ENCODE peak calls at places on chromosomes 2 and 18, in ten cellular contexts. One of them, this sample, is unnamed.
A peak's percentile ranks its signal among the peaks of the same experiment; 100 is the strongest.

GRCh38 chr2:233072838-233073237 is 12.7 kb downstream of the INPP5D start:
- DNase-seq in AG04450: no peak
- DNase-seq in CD8-positive, alpha-beta T cell: no peak
- DNase-seq in transverse colon: no peak
- DNase-seq in neural progenitor cell: no peak
- DNase-seq in IMR-90: no peak
- DNase-seq in uterus: peak; percentile 3
- DNase-seq in SK-N-SH: no peak
- DNase-seq in psoas muscle: no peak
- DNase-seq in hepatocyte: no peak
- DNase-seq in this sample: no peak

GRCh38 chr2:237345891-237346640 is 67.9 kb downstream of the COL6A3 start:
- DNase-seq in AG04450: no peak
- DNase-seq in CD8-positive, alpha-beta T cell: no peak
- DNase-seq in transverse colon: no peak
- DNase-seq in neural progenitor cell: no peak
- DNase-seq in IMR-90: peak; percentile 43
- DNase-seq in uterus: no peak
- DNase-seq in SK-N-SH: no peak
- DNase-seq in psoas muscle: no peak
- DNase-seq in hepatocyte: no peak
- DNase-seq in this sample: no peak

GRCh38 chr2:47559079-47559684 is 156.2 kb downstream of the MSH2 start:
- DNase-seq in AG04450: no peak
- DNase-seq in CD8-positive, alpha-beta T cell: no peak
- DNase-seq in transverse colon: no peak
- DNase-seq in neural progenitor cell: peak; percentile 49
- DNase-seq in IMR-90: peak; percentile 41
- DNase-seq in uterus: no peak
- DNase-seq in SK-N-SH: no peak
- DNase-seq in psoas muscle: no peak
- DNase-seq in hepatocyte: peak; percentile 56
- DNase-seq in this sample: peak; percentile 72

GRCh38 chr18:34048423-34048822 is 176.3 kb downstream of the NOL4 start:
- DNase-seq in AG04450: no peak
- DNase-seq in CD8-positive, alpha-beta T cell: no peak
- DNase-seq in transverse colon: no peak
- DNase-seq in neural progenitor cell: peak; percentile 72
- DNase-seq in IMR-90: no peak
- DNase-seq in uterus: no peak
- DNase-seq in SK-N-SH: peak; percentile 4
- DNase-seq in psoas muscle: no peak
- DNase-seq in hepatocyte: no peak
- DNase-seq in this sample: no peak

GRCh38 chr2:154698238-154698788 is at the start of gene KCNJ3:
- DNase-seq in AG04450: no peak
- DNase-seq in CD8-positive, alpha-beta T cell: no peak
- DNase-seq in transverse colon: no peak
- DNase-seq in neural progenitor cell: no peak
- DNase-seq in IMR-90: no peak
- DNase-seq in uterus: no peak
- DNase-seq in SK-N-SH: peak; percentile 16
- DNase-seq in psoas muscle: no peak
- DNase-seq in hepatocyte: no peak
- DNase-seq in this sample: no peak

GRCh38 chr18:362914-363295 is 95.1 kb upstream of the THOC1 start:
- DNase-seq in AG04450: no peak
- DNase-seq in CD8-positive, alpha-beta T cell: no peak
- DNase-seq in transverse colon: no peak
- DNase-seq in neural progenitor cell: peak; percentile 7
- DNase-seq in IMR-90: no peak
- DNase-seq in uterus: no peak
- DNase-seq in SK-N-SH: no peak
- DNase-seq in psoas muscle: no peak
- DNase-seq in hepatocyte: no peak
- DNase-seq in this sample: no peak

GRCh38 chr2:190809876-190810525 is 70.6 kb upstream of the GLS start:
- DNase-seq in AG04450: no peak
- DNase-seq in CD8-positive, alpha-beta T cell: no peak
- DNase-seq in transverse colon: no peak
- DNase-seq in neural progenitor cell: no peak
- DNase-seq in IMR-90: no peak
- DNase-seq in uterus: no peak
- DNase-seq in SK-N-SH: no peak
- DNase-seq in psoas muscle: no peak
- DNase-seq in hepatocyte: no peak
- DNase-seq in this sample: no peak

GRCh38 chr2:38446972-38447561 is 70.0 kb upstream of the ATL2 start:
- DNase-seq in AG04450: no peak
- DNase-seq in CD8-positive, alpha-beta T cell: no peak
- DNase-seq in transverse colon: no peak
- DNase-seq in neural progenitor cell: no peak
- DNase-seq in IMR-90: no peak
- DNase-seq in uterus: no peak
- DNase-seq in SK-N-SH: no peak
- DNase-seq in psoas muscle: no peak
- DNase-seq in hepatocyte: no peak
- DNase-seq in this sample: no peak

GRCh38 chr2:172438741-172439508 is 11.5 kb downstream of the ITGA6 start:
- DNase-seq in AG04450: no peak
- DNase-seq in CD8-positive, alpha-beta T cell: no peak
- DNase-seq in transverse colon: peak; percentile 74
- DNase-seq in neural progenitor cell: no peak
- DNase-seq in IMR-90: peak; percentile 71
- DNase-seq in uterus: no peak
- DNase-seq in SK-N-SH: no peak
- DNase-seq in psoas muscle: no peak
- DNase-seq in hepatocyte: no peak
- DNase-seq in this sample: no peak

GRCh38 chr2:156803243-156803642 is 367.1 kb downstream of the GPD2 start:
- DNase-seq in AG04450: no peak
- DNase-seq in CD8-positive, alpha-beta T cell: no peak
- DNase-seq in transverse colon: no peak
- DNase-seq in neural progenitor cell: peak; percentile 49
- DNase-seq in IMR-90: no peak
- DNase-seq in uterus: no peak
- DNase-seq in SK-N-SH: no peak
- DNase-seq in psoas muscle: no peak
- DNase-seq in hepatocyte: no peak
- DNase-seq in this sample: peak; percentile 84

GRCh38 chr18:62497171-62497783 is 25.5 kb upstream of the ZCCHC2 start:
- DNase-seq in AG04450: no peak
- DNase-seq in CD8-positive, alpha-beta T cell: no peak
- DNase-seq in transverse colon: no peak
- DNase-seq in neural progenitor cell: no peak
- DNase-seq in IMR-90: no peak
- DNase-seq in uterus: no peak
- DNase-seq in SK-N-SH: no peak
- DNase-seq in psoas muscle: no peak
- DNase-seq in hepatocyte: no peak
- DNase-seq in this sample: no peak

GRCh38 chr18:3442894-3443293 is 7.1 kb upstream of the TGIF1 start:
- DNase-seq in AG04450: no peak
- DNase-seq in CD8-positive, alpha-beta T cell: no peak
- DNase-seq in transverse colon: no peak
- DNase-seq in neural progenitor cell: no peak
- DNase-seq in IMR-90: no peak
- DNase-seq in uterus: no peak
- DNase-seq in SK-N-SH: no peak
- DNase-seq in psoas muscle: no peak
- DNase-seq in hepatocyte: no peak
- DNase-seq in this sample: no peak

GRCh38 chr2:203830294-203831055 is 37.1 kb upstream of the CTLA4 start:
- DNase-seq in AG04450: no peak
- DNase-seq in CD8-positive, alpha-beta T cell: no peak
- DNase-seq in transverse colon: no peak
- DNase-seq in neural progenitor cell: no peak
- DNase-seq in IMR-90: no peak
- DNase-seq in uterus: no peak
- DNase-seq in SK-N-SH: no peak
- DNase-seq in psoas muscle: no peak
- DNase-seq in hepatocyte: no peak
- DNase-seq in this sample: no peak

GRCh38 chr2:232781765-232782164 is 5.4 kb upstream of the KCNJ13 start:
- DNase-seq in AG04450: peak; percentile 26
- DNase-seq in CD8-positive, alpha-beta T cell: no peak
- DNase-seq in transverse colon: no peak
- DNase-seq in neural progenitor cell: no peak
- DNase-seq in IMR-90: peak; percentile 85
- DNase-seq in uterus: no peak
- DNase-seq in SK-N-SH: peak; percentile 3
- DNase-seq in psoas muscle: no peak
- DNase-seq in hepatocyte: peak; percentile 41
- DNase-seq in this sample: no peak

GRCh38 chr2:155815851-155816250 is 516.7 kb downstream of the NR4A2 start:
- DNase-seq in AG04450: no peak
- DNase-seq in CD8-positive, alpha-beta T cell: no peak
- DNase-seq in transverse colon: no peak
- DNase-seq in neural progenitor cell: peak; percentile 55
- DNase-seq in IMR-90: no peak
- DNase-seq in uterus: no peak
- DNase-seq in SK-N-SH: peak; percentile 8
- DNase-seq in psoas muscle: no peak
- DNase-seq in hepatocyte: peak; percentile 55
- DNase-seq in this sample: peak; percentile 67

GRCh38 chr18:44586782-44587524 is 93.7 kb upstream of the SETBP1 start:
- DNase-seq in AG04450: no peak
- DNase-seq in CD8-positive, alpha-beta T cell: no peak
- DNase-seq in transverse colon: no peak
- DNase-seq in neural progenitor cell: no peak
- DNase-seq in IMR-90: no peak
- DNase-seq in uterus: peak; percentile 31
- DNase-seq in SK-N-SH: peak; percentile 41
- DNase-seq in psoas muscle: no peak
- DNase-seq in hepatocyte: no peak
- DNase-seq in this sample: no peak

GRCh38 chr2:236956641-236957040 is 129.0 kb upstream of the COPS8 start:
- DNase-seq in AG04450: no peak
- DNase-seq in CD8-positive, alpha-beta T cell: no peak
- DNase-seq in transverse colon: no peak
- DNase-seq in neural progenitor cell: no peak
- DNase-seq in IMR-90: no peak
- DNase-seq in uterus: no peak
- DNase-seq in SK-N-SH: no peak
- DNase-seq in psoas muscle: no peak
- DNase-seq in hepatocyte: no peak
- DNase-seq in this sample: no peak

GRCh38 chr2:236160366-236161081 is 7.7 kb downstream of the GBX2 start:
- DNase-seq in AG04450: no peak
- DNase-seq in CD8-positive, alpha-beta T cell: no peak
- DNase-seq in transverse colon: no peak
- DNase-seq in neural progenitor cell: peak; percentile 30
- DNase-seq in IMR-90: no peak
- DNase-seq in uterus: no peak
- DNase-seq in SK-N-SH: no peak
- DNase-seq in psoas muscle: no peak
- DNase-seq in hepatocyte: no peak
- DNase-seq in this sample: no peak

GRCh38 chr18:35311506-35311905 is 21.5 kb upstream of the ZSCAN30 start:
- DNase-seq in AG04450: no peak
- DNase-seq in CD8-positive, alpha-beta T cell: no peak
- DNase-seq in transverse colon: no peak
- DNase-seq in neural progenitor cell: no peak
- DNase-seq in IMR-90: peak; percentile 65
- DNase-seq in uterus: no peak
- DNase-seq in SK-N-SH: no peak
- DNase-seq in psoas muscle: no peak
- DNase-seq in hepatocyte: no peak
- DNase-seq in this sample: no peak
- H3K9me3 ChIP-seq in AG04450: peaks cover 25% of the 10 kb centered on the region
- H3K9me3 ChIP-seq in CD8-positive, alpha-beta T cell: peaks cover 43% of the 10 kb centered on the region
- H3K9me3 ChIP-seq in transverse colon: peaks cover 62% of the 10 kb centered on the region
- H3K9me3 ChIP-seq in neural progenitor cell: peaks cover 22% of the 10 kb centered on the region
- H3K9me3 ChIP-seq in IMR-90: peaks cover 41% of the 10 kb centered on the region
- H3K9me3 ChIP-seq in uterus: no peaks in the 10 kb centered on the region
- H3K9me3 ChIP-seq in SK-N-SH: peaks cover 21% of the 10 kb centered on the region
- H3K9me3 ChIP-seq in psoas muscle: peaks cover 67% of the 10 kb centered on the region
- H3K9me3 ChIP-seq in hepatocyte: peaks cover 33% of the 10 kb centered on the region
- H3K9me3 ChIP-seq in this sample: peaks cover 11% of the 10 kb centered on the region

DNA sequence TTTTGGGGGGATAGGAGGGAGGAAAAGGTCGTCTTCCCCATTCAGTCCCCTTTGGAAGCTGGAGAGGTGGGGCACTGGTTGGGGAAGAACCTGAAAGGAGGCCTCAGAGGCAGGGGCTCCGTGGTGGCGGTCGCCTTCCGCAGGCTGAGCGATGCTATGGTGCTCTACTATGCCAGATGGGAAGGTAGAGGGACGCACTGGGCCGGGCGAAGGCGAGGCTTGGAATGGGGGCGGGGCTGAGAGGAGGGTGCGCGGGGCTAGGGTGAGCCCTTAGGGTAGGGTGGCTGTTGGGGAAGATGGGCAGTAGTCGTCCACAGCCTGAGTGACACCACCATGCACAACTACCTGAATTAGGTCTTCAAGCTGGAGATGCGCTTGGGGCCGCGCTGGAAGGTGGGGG is 11.1 kb downstream of the ZAP70 start:
- DNase-seq in AG04450: no peak
- DNase-seq in CD8-positive, alpha-beta T cell: no peak
- DNase-seq in transverse colon: no peak
- DNase-seq in neural progenitor cell: no peak
- DNase-seq in IMR-90: no peak
- DNase-seq in uterus: no peak
- DNase-seq in SK-N-SH: no peak
- DNase-seq in psoas muscle: no peak
- DNase-seq in hepatocyte: no peak
- DNase-seq in this sample: no peak
- H3K4me3 ChIP-seq in AG04450: no peak overlapping the region
- H3K4me3 ChIP-seq in CD8-positive, alpha-beta T cell: no peak overlapping the region
- H3K4me3 ChIP-seq in transverse colon: no peak overlapping the region
- H3K4me3 ChIP-seq in neural progenitor cell: no peak overlapping the region
- H3K4me3 ChIP-seq in IMR-90: no peak overlapping the region
- H3K4me3 ChIP-seq in uterus: no peak overlapping the region
- H3K4me3 ChIP-seq in SK-N-SH: no peak overlapping the region
- H3K4me3 ChIP-seq in psoas muscle: no peak overlapping the region
- H3K4me3 ChIP-seq in hepatocyte: no peak overlapping the region
- H3K4me3 ChIP-seq in this sample: no peak overlapping the region

DNA sequence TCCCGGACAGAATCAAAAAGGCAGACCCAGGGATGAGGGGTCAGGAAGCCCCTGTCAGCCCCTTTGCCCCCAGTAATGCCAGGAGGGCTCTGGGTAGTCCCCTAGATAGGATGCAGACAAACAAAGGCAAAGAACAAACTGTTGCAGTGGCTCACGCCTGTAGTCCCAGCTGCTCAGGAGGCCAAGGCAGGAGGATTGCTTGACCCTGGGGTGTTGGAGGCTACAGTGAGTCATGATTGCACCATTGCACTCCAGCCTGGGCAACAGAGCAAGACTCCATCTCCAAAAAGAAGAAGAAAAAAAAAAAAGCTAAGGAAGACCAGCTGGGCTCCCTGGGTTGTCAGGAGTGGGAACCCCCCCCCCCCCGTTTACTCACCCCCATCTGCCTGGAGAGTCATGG is 24.4 kb upstream of the PTMA start:
- DNase-seq in AG04450: no peak
- DNase-seq in CD8-positive, alpha-beta T cell: no peak
- DNase-seq in transverse colon: no peak
- DNase-seq in neural progenitor cell: no peak
- DNase-seq in IMR-90: no peak
- DNase-seq in uterus: no peak
- DNase-seq in SK-N-SH: no peak
- DNase-seq in psoas muscle: no peak
- DNase-seq in hepatocyte: no peak
- DNase-seq in this sample: no peak
- TF ChIP-seq CTCF in AG04450: no peak
- TF ChIP-seq CTCF in CD8-positive, alpha-beta T cell: no peak
- TF ChIP-seq CTCF in transverse colon: no peak
- TF ChIP-seq CTCF in neural progenitor cell: no peak
- TF ChIP-seq CTCF in IMR-90: no peak
- TF ChIP-seq CTCF in uterus: no peak
- TF ChIP-seq CTCF in SK-N-SH: no peak
- TF ChIP-seq CTCF in psoas muscle: no peak
- TF ChIP-seq CTCF in hepatocyte: no peak
- TF ChIP-seq CTCF in this sample: no peak

GRCh38 chr2:79547568-79547967 is 34.7 kb downstream of the CTNNA2 start:
- DNase-seq in AG04450: no peak
- DNase-seq in CD8-positive, alpha-beta T cell: no peak
- DNase-seq in transverse colon: no peak
- DNase-seq in neural progenitor cell: no peak
- DNase-seq in IMR-90: no peak
- DNase-seq in uterus: no peak
- DNase-seq in SK-N-SH: no peak
- DNase-seq in psoas muscle: no peak
- DNase-seq in hepatocyte: no peak
- DNase-seq in this sample: no peak
- H3K9me3 ChIP-seq in AG04450: peaks cover 18% of the 10 kb centered on the region
- H3K9me3 ChIP-seq in CD8-positive, alpha-beta T cell: no peaks in the 10 kb centered on the region
- H3K9me3 ChIP-seq in transverse colon: peaks cover 13% of the 10 kb centered on the region
- H3K9me3 ChIP-seq in neural progenitor cell: peaks cover 27% of the 10 kb centered on the region
- H3K9me3 ChIP-seq in IMR-90: peaks cover 12% of the 10 kb centered on the region
- H3K9me3 ChIP-seq in uterus: no peaks in the 10 kb centered on the region
- H3K9me3 ChIP-seq in SK-N-SH: peaks cover 2% of the 10 kb centered on the region
- H3K9me3 ChIP-seq in psoas muscle: peaks cover 16% of the 10 kb centered on the region
- H3K9me3 ChIP-seq in hepatocyte: no peaks in the 10 kb centered on the region
- H3K9me3 ChIP-seq in this sample: peaks cover 23% of the 10 kb centered on the region